ENCODE peak calls at places on chromosomes 13 and 19, in nine cellular contexts. U, K, V, H, W, J, E, C and T are unnamed samples.

GRCh38 chr13:29587645-29588044 is 7.8 kb downstream of the SLC7A1 start:
- DNase-seq in U (no peak), K (no peak), V (no peak), H (no peak), W (no peak), J (no peak), E (no peak), C (no peak), T (no peak)

GRCh38 chr19:14476663-14477401 is 1.7 kb upstream of the PTGER1 start:
- DNase-seq in U (no peak), K (no peak), V (no peak), H (peak), W (peak), J (peak), E (no peak), C (no peak), T (no peak)

GRCh38 chr13:39341238-39341637 is 261.8 kb downstream of the LHFPL6 start:
- DNase-seq in U (no peak), K (no peak), V (no peak), H (no peak), W (no peak), J (no peak), E (no peak), C (no peak), T (no peak)

GRCh38 chr19:47240996-47241918 is 10.3 kb upstream of the BBC3 start:
- DNase-seq in U (peak), K (no peak), V (peak), H (no peak), W (peak), J (peak), E (peak), C (peak), T (no peak)

GRCh38 chr13:113845055-113845454 is 18.8 kb downstream of the GAS6 start:
- DNase-seq in U (no peak), K (no peak), V (no peak), H (no peak), W (no peak), J (no peak), E (no peak), C (no peak), T (no peak)

GRCh38 chr13:102817907-102818306 is 19.0 kb downstream of the BIVM start:
- DNase-seq in U (no peak), K (no peak), V (no peak), H (no peak), W (no peak), J (no peak), E (no peak), C (no peak), T (no peak)

GRCh38 chr19:46610851-46611770 is 10.0 kb downstream of the CALM3 start:
- DNase-seq in U (no peak), K (no peak), V (peak), H (no peak), W (no peak), J (peak), E (no peak), C (no peak), T (no peak)

GRCh38 chr13:50779443-50780200 is 63.9 kb downstream of the DLEU7 start:
- DNase-seq in U (no peak), K (no peak), V (no peak), H (no peak), W (no peak), J (no peak), E (no peak), C (no peak), T (no peak)

GRCh38 chr19:55579766-55580621 is 654 bp downstream of the ZNF579 start:
- DNase-seq in U (peak), K (peak), V (peak), H (no peak), W (no peak), J (no peak), E (peak), C (no peak), T (peak)

GRCh38 chr13:53160211-53160610 is 131.6 kb downstream of the OLFM4 start:
- DNase-seq in U (no peak), K (no peak), V (no peak), H (no peak), W (no peak), J (no peak), E (no peak), C (no peak), T (no peak)

GRCh38 chr19:15769586-15769985 is 17.9 kb upstream of the OR10H5 start:
- DNase-seq in U (no peak), K (no peak), V (no peak), H (no peak), W (no peak), J (no peak), E (peak), C (no peak), T (no peak)

GRCh38 chr13:30647824-30648521 is 30.3 kb downstream of the USPL1 start:
- DNase-seq in U (no peak), K (no peak), V (no peak), H (no peak), W (no peak), J (no peak), E (no peak), C (no peak), T (no peak)

GRCh38 chr19:13398780-13399726 is 107.2 kb downstream of the CACNA1A start:
- DNase-seq in U (no peak), K (no peak), V (no peak), H (no peak), W (peak), J (no peak), E (no peak), C (no peak), T (no peak)

GRCh38 chr19:51025809-51026553 is 435 bp downstream of the KLK11 start:
- DNase-seq in U (no peak), K (no peak), V (no peak), H (no peak), W (no peak), J (no peak), E (no peak), C (no peak), T (no peak)

GRCh38 chr19:1400281-1401137 is 833 bp downstream of the GAMT start:
- DNase-seq in U (no peak), K (no peak), V (no peak), H (no peak), W (no peak), J (no peak), E (no peak), C (no peak), T (peak)
- H3K27ac ChIP-seq in U (no peak), K (peak), V (peak), H (peak), W (no peak), J (no peak), E (no peak), C (peak), T (peak)

GRCh38 chr19:2790557-2791271 is 5.4 kb downstream of the THOP1 start:
- DNase-seq in U (no peak), K (no peak), V (no peak), H (no peak), W (no peak), J (no peak), E (no peak), C (no peak), T (no peak)
- H3K27ac ChIP-seq in U (no peak), K (no peak), V (no peak), H (peak), W (no peak), J (no peak), E (no peak), C (no peak), T (no peak)

GRCh38 chr19:5081441-5082161 is 112.7 kb downstream of the KDM4B start:
- DNase-seq in U (no peak), K (no peak), V (no peak), H (no peak), W (no peak), J (no peak), E (no peak), C (no peak), T (no peak)

GRCh38 chr19:5078666-5079409 is 109.9 kb downstream of the KDM4B start:
- DNase-seq in U (no peak), K (no peak), V (no peak), H (no peak), W (no peak), J (no peak), E (no peak), C (no peak), T (peak)

GRCh38 chr19:5079410-5079774 is 110.5 kb downstream of the KDM4B start:
- DNase-seq in U (no peak), K (no peak), V (no peak), H (no peak), W (no peak), J (no peak), E (no peak), C (no peak), T (no peak)

GRCh38 chr19:5080809-5081208 is 111.9 kb downstream of the KDM4B start:
- DNase-seq in U (no peak), K (no peak), V (no peak), H (no peak), W (no peak), J (no peak), E (no peak), C (no peak), T (no peak)

GRCh38 chr19:5080030-5080644 is 111.2 kb downstream of the KDM4B start:
- DNase-seq in U (no peak), K (no peak), V (no peak), H (no peak), W (no peak), J (no peak), E (no peak), C (no peak), T (peak)
- H3K27ac ChIP-seq in U (no peak), K (no peak), V (no peak), H (no peak), W (no peak), J (no peak), E (no peak), C (no peak), T (no peak)

GRCh38 chr19:802888-803561 is 5.8 kb downstream of the PTBP1 start:
- DNase-seq in U (peak), K (no peak), V (no peak), H (no peak), W (no peak), J (no peak), E (peak), C (no peak), T (no peak)
- H3K27ac ChIP-seq in U (no peak), K (no peak), V (no peak), H (peak), W (no peak), J (no peak), E (peak), C (no peak), T (no peak)

GRCh38 chr19:835201-835810 is 5.5 kb upstream of the PRTN3 start:
- DNase-seq in U (no peak), K (no peak), V (no peak), H (no peak), W (no peak), J (no peak), E (no peak), C (no peak), T (no peak)

GRCh38 chr19:827710-828321 is at the start of gene AZU1:
- DNase-seq in U (peak), K (no peak), V (no peak), H (no peak), W (no peak), J (no peak), E (no peak), C (no peak), T (no peak)

GRCh38 chr19:829129-829758 is 1.6 kb downstream of the AZU1 start:
- DNase-seq in U (no peak), K (no peak), V (no peak), H (no peak), W (no peak), J (no peak), E (no peak), C (no peak), T (no peak)

GRCh38 chr19:834216-834615 is 6.6 kb downstream of the AZU1 start:
- DNase-seq in U (no peak), K (no peak), V (no peak), H (no peak), W (no peak), J (no peak), E (no peak), C (no peak), T (no peak)

DNA sequence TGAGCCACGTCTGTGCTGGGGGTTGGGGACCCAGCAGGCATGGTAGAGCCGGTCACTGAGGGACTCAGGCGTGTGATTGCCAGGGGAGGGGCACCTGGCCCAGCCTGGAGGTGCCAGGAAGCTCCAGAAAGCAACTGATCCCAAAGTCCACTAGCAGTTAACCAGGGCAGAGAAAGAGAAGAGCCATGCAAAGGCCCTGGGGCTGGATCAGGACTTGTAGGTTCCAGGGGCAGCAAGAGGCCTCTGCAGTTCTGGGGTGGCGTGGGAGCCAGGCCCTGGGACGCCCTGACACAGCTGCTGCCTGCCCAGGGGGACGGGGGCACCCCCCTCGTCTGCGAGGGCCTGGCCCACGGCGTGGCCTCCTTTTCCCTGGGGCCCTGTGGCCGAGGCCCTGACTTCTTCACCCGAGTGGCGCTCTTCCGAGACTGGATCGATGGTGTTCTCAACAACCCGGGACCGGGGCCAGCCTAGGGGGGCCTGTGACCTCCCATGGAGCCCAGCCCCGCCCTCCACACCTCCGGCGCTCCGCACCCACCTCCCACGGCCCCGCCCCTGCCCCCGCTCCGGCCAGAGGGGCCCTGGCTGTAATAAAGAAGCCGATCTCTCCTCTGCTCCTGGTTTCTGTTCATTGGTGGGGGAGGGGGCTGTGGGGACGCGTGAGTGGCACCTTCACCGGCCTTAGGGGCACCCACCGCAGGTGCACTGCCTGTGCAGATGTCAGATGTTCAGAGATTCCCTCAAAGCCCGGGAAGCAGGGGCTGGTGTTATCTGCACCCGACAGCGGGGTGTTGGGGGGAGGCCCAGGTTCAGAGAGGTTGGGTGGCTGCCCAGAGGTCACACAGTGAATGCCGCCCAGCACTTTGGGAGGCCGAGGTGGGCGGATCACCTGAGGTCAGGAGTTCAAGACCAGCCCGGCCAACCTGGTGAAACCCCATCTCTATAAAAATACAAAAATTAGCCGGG is 4.1 kb downstream of the AZU1 start:
- DNase-seq in U (no peak), K (no peak), V (no peak), H (no peak), W (no peak), J (no peak), E (no peak), C (no peak), T (no peak)
- H3K27ac ChIP-seq in U (no peak), K (no peak), V (no peak), H (no peak), W (no peak), J (no peak), E (no peak), C (no peak), T (no peak)

DNA sequence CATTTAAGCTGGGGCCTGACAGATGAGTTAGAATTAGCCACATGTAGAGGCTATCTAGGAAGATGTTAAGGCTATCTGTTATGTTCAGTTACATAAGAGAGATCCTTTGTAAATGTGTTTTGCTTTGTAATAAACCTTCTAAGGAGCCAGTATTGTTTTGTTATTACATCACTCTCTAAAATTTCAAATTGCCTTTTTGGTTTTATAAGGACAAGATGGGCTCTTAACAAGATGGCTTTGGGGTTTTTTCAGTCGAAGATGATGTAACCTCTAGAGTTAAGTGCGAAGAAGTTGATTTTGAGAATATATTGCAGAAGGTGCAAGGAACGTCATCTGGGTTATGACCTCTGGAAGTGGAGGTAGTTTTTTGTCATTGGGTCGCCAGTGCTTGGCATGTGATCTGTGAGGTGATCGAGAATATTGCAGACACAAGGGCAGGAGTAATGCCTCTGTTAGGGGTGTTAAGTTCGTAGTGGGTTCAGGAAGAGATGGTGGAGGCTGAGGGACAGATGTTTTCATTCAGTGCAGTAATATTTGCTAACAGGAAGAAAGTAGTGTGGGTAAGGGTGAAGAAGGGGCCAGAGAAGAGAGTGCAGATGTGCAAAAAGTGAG is 12.7 kb downstream of the LSM14A start:
- DNase-seq in U (no peak), K (no peak), V (no peak), H (no peak), W (no peak), J (no peak), E (no peak), C (no peak), T (no peak)
- H3K27ac ChIP-seq in U (no peak), K (no peak), V (peak), H (peak), W (no peak), J (no peak), E (peak), C (no peak), T (no peak)

GRCh38 chr19:40785526-40785925 is 7.5 kb downstream of the RAB4B start:
- DNase-seq in U (no peak), K (no peak), V (no peak), H (no peak), W (no peak), J (no peak), E (no peak), C (no peak), T (no peak)
- H3K27ac ChIP-seq in U (no peak), K (no peak), V (peak), H (no peak), W (no peak), J (no peak), E (no peak), C (no peak), T (no peak)

DNA sequence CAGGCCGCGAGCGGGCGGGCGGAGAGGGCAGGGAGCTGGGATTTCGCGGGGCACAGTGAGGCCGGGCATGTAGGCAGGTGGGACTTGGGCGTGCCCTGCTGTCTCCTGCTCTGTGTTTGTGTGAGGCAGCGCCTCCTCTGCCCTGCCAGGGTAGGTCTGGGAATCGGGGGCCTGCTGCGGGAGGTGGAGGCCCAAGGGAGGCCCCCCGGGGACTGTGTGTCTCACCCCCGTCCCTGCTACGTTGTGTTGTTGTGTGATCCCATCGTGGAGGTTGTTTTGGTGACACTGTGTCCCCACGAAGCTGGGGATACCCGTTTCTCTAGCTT is 957 bp downstream of the FXYD1 start:
- DNase-seq in U (no peak), K (no peak), V (no peak), H (peak), W (no peak), J (no peak), E (no peak), C (no peak), T (peak)
- H3K27ac ChIP-seq in U (no peak), K (peak), V (no peak), H (peak), W (no peak), J (no peak), E (no peak), C (peak), T (peak)